ENCODE peak calls at places on chromosomes 5 and 9, in nine cellular contexts. I is endothelial cell, M is activated B cell treated with CpG ODN at 0.5 μM for 24 hours, A is left ventricle myocardium inferior, H is fibroblast of lung, B is GM06990, W is spleen, Q is GM13976, N is tibial nerve. Y is an unnamed sample.
A peak's percentile ranks its signal among the peaks of the same experiment; 100 is the strongest.

GRCh38 chr5:109805882-109806281 is 116.2 kb downstream of the MAN2A1 start:
- DNase-seq in I (no peak), M (no peak), A (no peak), H (no peak), B (no peak), W (no peak), Q (no peak), N (no peak), Y (no peak)

GRCh38 chr5:176424181-176424580 is 7.8 kb upstream of the CLTB start:
- DNase-seq in I (no peak), M (no peak), A (no peak), H (no peak), B (no peak), W (no peak), Q (no peak), N (no peak), Y (no peak)

GRCh38 chr9:99867968-99868367 is 38.5 kb upstream of the STX17 start:
- DNase-seq in I (no peak), M (no peak), A (no peak), H (no peak), B (no peak), W (no peak), Q (no peak), N (no peak), Y (no peak)

GRCh38 chr5:125870271-125870670 is 552.9 kb upstream of the GRAMD2B start:
- DNase-seq in I (no peak), M (no peak), A (no peak), H (peak; percentile 58), B (no peak), W (no peak), Q (no peak), N (no peak), Y (no peak)

GRCh38 chr9:109274768-109275596 is 45.9 kb downstream of the EPB41L4B start:
- DNase-seq in I (no peak), M (no peak), A (no peak), H (no peak), B (no peak), W (no peak), Q (no peak), N (no peak), Y (no peak)

GRCh38 chr5:143606043-143606752 is 202.7 kb upstream of the NR3C1 start:
- DNase-seq in I (no peak), M (no peak), A (no peak), H (no peak), B (peak; percentile 80), W (no peak), Q (peak; percentile 35), N (no peak), Y (peak; percentile 51)

GRCh38 chr9:108534741-108535140 is 321.0 kb downstream of the ACTL7B start:
- DNase-seq in I (no peak), M (no peak), A (no peak), H (peak; percentile 94), B (no peak), W (no peak), Q (no peak), N (no peak), Y (no peak)

GRCh38 chr5:99033014-99033931 is 104.5 kb upstream of the CHD1 start:
- DNase-seq in I (no peak), M (no peak), A (no peak), H (no peak), B (no peak), W (no peak), Q (no peak), N (no peak), Y (no peak)

GRCh38 chr9:70135176-70135575 is 91.5 kb downstream of the MAMDC2 start:
- DNase-seq in I (no peak), M (no peak), A (no peak), H (peak; percentile 18), B (no peak), W (no peak), Q (no peak), N (no peak), Y (no peak)

GRCh38 chr5:141585594-141585993 is 33.2 kb downstream of the DIAPH1 start:
- DNase-seq in I (no peak), M (no peak), A (no peak), H (no peak), B (no peak), W (no peak), Q (no peak), N (no peak), Y (no peak)

GRCh38 chr5:129459485-129460120 is 495 bp upstream of the ADAMTS19 start:
- DNase-seq in I (peak; percentile 55), M (no peak), A (peak; percentile 30), H (peak; percentile 64), B (peak; percentile 9), W (peak; percentile 68), Q (peak; percentile 10), N (no peak), Y (peak; percentile 17)

GRCh38 chr5:176902911-176903664 is 3.9 kb upstream of the HK3 start:
- DNase-seq in I (no peak), M (no peak), A (no peak), H (no peak), B (no peak), W (no peak), Q (no peak), N (no peak), Y (no peak)

DNA sequence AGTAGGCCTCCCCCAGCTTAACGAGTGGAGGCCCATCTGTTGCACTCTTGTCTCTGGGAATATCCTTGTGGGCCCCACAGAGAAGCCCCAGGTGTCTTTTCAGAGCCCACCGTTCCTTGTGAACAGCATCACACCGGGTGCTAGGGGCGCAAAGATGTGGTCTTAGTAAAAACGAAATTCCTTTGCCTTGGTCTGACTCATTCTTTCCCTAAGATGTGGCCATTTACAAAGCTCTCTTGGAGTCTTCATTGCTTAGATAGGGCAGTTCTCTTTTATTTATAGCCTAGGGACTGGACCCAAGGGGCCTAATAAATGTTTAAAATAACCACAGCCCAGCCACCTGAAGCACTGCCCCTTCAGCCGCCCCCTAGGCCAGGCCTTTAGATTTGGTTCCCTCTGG is 52.8 kb upstream of the RPL26L1 start:
- DNase-seq in I (no peak), M (no peak), A (no peak), H (peak; percentile 92), B (peak; percentile 66), W (no peak), Q (peak; percentile 78), N (no peak), Y (peak; percentile 70)
- TF ChIP-seq CTCF in I (no peak), M (no peak), A (no peak), H (no peak), B (no peak), W (no peak), Q (no peak), N (no peak), Y (no peak)

GRCh38 chr5:74766348-74766886 is 500 bp downstream of the GFM2 start:
- DNase-seq in I (no peak), M (no peak), A (no peak), H (peak; percentile 73), B (peak; percentile 9), W (no peak), Q (peak; percentile 77), N (no peak), Y (peak; percentile 41)
- TF ChIP-seq CTCF in I (peak; percentile 69), M (peak; percentile 77), A (peak; percentile 58), H (peak; percentile 53), B (peak; percentile 42), W (no peak), Q (peak; percentile 48), N (peak; percentile 34), Y (no peak)

GRCh38 chr9:124855944-124856773 is 2.9 kb downstream of the WDR38 start:
- DNase-seq in I (peak; percentile 60), M (no peak), A (no peak), H (peak; percentile 23), B (peak; percentile 55), W (peak; percentile 77), Q (no peak), N (no peak), Y (no peak)

GRCh38 chr9:124857533-124858162 is 4.1 kb downstream of the RPL35 start:
- DNase-seq in I (no peak), M (no peak), A (no peak), H (no peak), B (no peak), W (no peak), Q (no peak), N (no peak), Y (no peak)

GRCh38 chr9:124860582-124861341 is 995 bp downstream of the RPL35 start:
- DNase-seq in I (no peak), M (no peak), A (no peak), H (no peak), B (no peak), W (no peak), Q (no peak), N (no peak), Y (no peak)

GRCh38 chr9:124859803-124860581 is 1.8 kb downstream of the RPL35 start:
- DNase-seq in I (no peak), M (no peak), A (no peak), H (no peak), B (no peak), W (no peak), Q (no peak), N (no peak), Y (no peak)

GRCh38 chr9:124858330-124859046 is 3.3 kb downstream of the RPL35 start:
- DNase-seq in I (no peak), M (no peak), A (no peak), H (no peak), B (no peak), W (no peak), Q (no peak), N (no peak), Y (no peak)
- TF ChIP-seq CTCF in I (no peak), M (no peak), A (no peak), H (no peak), B (peak; percentile 23), W (no peak), Q (no peak), N (no peak), Y (no peak)

GRCh38 chr9:16153221-16153620 is 600.4 kb downstream of the CCDC171 start:
- DNase-seq in I (no peak), M (no peak), A (no peak), H (no peak), B (no peak), W (no peak), Q (no peak), N (no peak), Y (no peak)

GRCh38 chr9:16157216-16157615 is 604.4 kb downstream of the CCDC171 start:
- DNase-seq in I (no peak), M (no peak), A (no peak), H (no peak), B (no peak), W (no peak), Q (no peak), N (no peak), Y (no peak)

GRCh38 chr9:16155878-16156277 is 603.0 kb downstream of the CCDC171 start:
- DNase-seq in I (no peak), M (no peak), A (no peak), H (no peak), B (no peak), W (no peak), Q (no peak), N (no peak), Y (no peak)

GRCh38 chr9:16152276-16153065 is 599.6 kb downstream of the CCDC171 start:
- DNase-seq in I (no peak), M (no peak), A (no peak), H (peak; percentile 59), B (no peak), W (no peak), Q (no peak), N (no peak), Y (no peak)

DNA sequence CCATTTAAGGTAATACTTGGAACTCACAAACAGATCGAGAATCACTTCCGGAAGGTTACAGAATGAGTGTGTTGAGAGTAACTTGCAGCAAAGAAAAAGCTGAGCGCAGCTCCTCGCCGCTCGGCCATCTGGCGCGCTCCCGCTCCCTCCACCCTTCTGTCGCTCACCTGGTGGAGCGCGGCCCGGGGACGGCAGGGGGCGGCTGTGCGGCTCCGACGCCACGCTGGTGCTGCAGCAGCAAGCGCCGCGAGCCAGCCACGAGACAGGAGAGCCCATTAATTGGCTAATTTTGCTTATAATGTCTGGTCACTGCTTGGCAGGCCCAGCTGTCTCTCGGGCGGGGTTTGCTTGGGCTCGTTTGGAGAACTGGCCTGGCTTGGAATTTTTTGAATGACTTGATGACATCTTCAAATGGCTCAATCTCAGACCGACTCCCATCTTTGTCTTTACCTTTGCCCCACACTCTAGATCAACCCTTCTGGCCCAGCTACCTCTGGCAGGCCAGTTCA is 601.8 kb downstream of the CCDC171 start:
- DNase-seq in I (peak; percentile 74), M (no peak), A (peak; percentile 30), H (peak; percentile 64), B (peak; percentile 30), W (no peak), Q (peak; percentile 47), N (no peak), Y (no peak)
- TF ChIP-seq CTCF in I (no peak), M (no peak), A (peak; percentile 53), H (peak; percentile 29), B (no peak), W (no peak), Q (no peak), N (no peak), Y (no peak)

Y was measured in GM20000.